ENCODE peak calls at places on chromosomes 12 and 14, in eight cellular contexts. V, I, U, A, D, Z, W and R are unnamed samples.

GRCh38 chr12:130818381-130819247 is 20.4 kb downstream of the STX2 start:
- DNase-seq in V (peak), I (peak), U (peak), A (peak), D (peak), Z (peak), W (peak), R (peak)

GRCh38 chr12:118436986-118437385 is 60.6 kb downstream of the SUDS3 start:
- DNase-seq in V (no peak), I (no peak), U (no peak), A (no peak), D (no peak), Z (no peak), W (no peak), R (no peak)

GRCh38 chr12:22974865-22975264 is 349.9 kb downstream of the ETNK1 start:
- DNase-seq in V (no peak), I (peak), U (no peak), A (no peak), D (no peak), Z (no peak), W (no peak), R (no peak)

GRCh38 chr14:36091096-36091495 is 85.4 kb downstream of the PTCSC3 start:
- DNase-seq in V (no peak), I (peak), U (peak), A (no peak), D (no peak), Z (no peak), W (no peak), R (no peak)

GRCh38 chr14:104069541-104069940 is 16.0 kb upstream of the ASPG start:
- DNase-seq in V (no peak), I (no peak), U (no peak), A (no peak), D (no peak), Z (no peak), W (no peak), R (no peak)

GRCh38 chr14:33618361-33619095 is 332.3 kb downstream of the EGLN3 start:
- DNase-seq in V (no peak), I (no peak), U (no peak), A (no peak), D (no peak), Z (no peak), W (no peak), R (no peak)

GRCh38 chr14:99732436-99733220 is 48.5 kb downstream of the CYP46A1 start:
- DNase-seq in V (no peak), I (no peak), U (no peak), A (peak), D (no peak), Z (no peak), W (peak), R (no peak)

GRCh38 chr12:100668939-100669536 is 95.6 kb downstream of the GAS2L3 start:
- DNase-seq in V (no peak), I (peak), U (peak), A (peak), D (peak), Z (no peak), W (peak), R (peak)